ENCODE peak calls at places on chromosomes 12 and 14, in nine cellular contexts. S, Y, C, L, X, F, A, U and G are unnamed samples.
A peak's percentile ranks its signal among the peaks of the same experiment; 100 is the strongest.

GRCh38 chr14:104353921-104354701 is 215.7 kb downstream of the KIF26A start:
- DNase-seq in X (no peak), L (peak; percentile 69), S (no peak), F (no peak), Y (no peak), C (no peak), A (no peak), U (no peak), G (no peak)

GRCh38 chr12:107402041-107403022 is 283.3 kb upstream of the PWP1 start:
- DNase-seq in X (peak; percentile 65), S (peak; percentile 32), U (peak; percentile 32), L (peak; percentile 47), A (peak; percentile 49), Y (peak; percentile 83), F (peak; percentile 78), C (peak; percentile 69), G (peak; percentile 94)

GRCh38 chr12:67362526-67362925 is 93.4 kb downstream of the CAND1 start:
- DNase-seq in S (no peak), X (no peak), U (peak; percentile 39), Y (no peak), L (no peak), C (no peak), A (no peak), F (no peak), G (no peak)

GRCh38 chr14:35369701-35370191 is 34.8 kb downstream of the NFKBIA start:
- DNase-seq in A (peak; percentile 76), C (no peak), X (peak; percentile 46), L (no peak), S (no peak), Y (no peak), F (peak; percentile 44), U (no peak), G (no peak)

GRCh38 chr12:26360062-26360461 is 164.7 kb downstream of the SSPN start:
- DNase-seq in F (no peak), U (no peak), X (no peak), S (no peak), Y (no peak), A (no peak), C (no peak), L (no peak), G (no peak)

GRCh38 chr12:131116437-131117117 is 162.9 kb downstream of the ADGRD1 start:
- DNase-seq in Y (peak; percentile 72), F (peak; percentile 75), C (no peak), X (no peak), A (no peak), S (no peak), U (no peak), L (no peak), G (peak; percentile 72)

GRCh38 chr12:29103539-29103974 is 45.5 kb upstream of the FAR2 start:
- DNase-seq in S (peak; percentile 81), C (no peak), U (no peak), X (no peak), A (no peak), Y (no peak), L (no peak), F (no peak), G (no peak)

GRCh38 chr14:91303091-91303923 is 58.8 kb upstream of the GPR68 start:
- DNase-seq in F (peak; percentile 12), C (peak; percentile 49), Y (peak; percentile 97), A (no peak), X (no peak), U (peak; percentile 96), S (peak; percentile 84), L (peak; percentile 38), G (peak; percentile 98)

GRCh38 chr12:27988594-27989233 is 16.2 kb upstream of the PTHLH start:
- DNase-seq in L (no peak), A (no peak), S (no peak), F (no peak), X (no peak), C (no peak), Y (no peak), U (no peak), G (no peak)

GRCh38 chr12:111529424-111530368 is 69.4 kb downstream of the ATXN2 start:
- DNase-seq in L (peak; percentile 73), A (no peak), Y (peak; percentile 66), X (peak; percentile 56), C (peak; percentile 34), S (peak; percentile 65), U (peak; percentile 75), F (peak; percentile 72), G (peak; percentile 84)

GRCh38 chr12:12172106-12172511 is 94.7 kb downstream of the LRP6 start:
- DNase-seq in F (peak; percentile 46), C (no peak), A (peak; percentile 41), U (no peak), S (no peak), Y (no peak), L (peak; percentile 9), X (peak; percentile 70), G (no peak)

GRCh38 chr12:6273931-6274687 is 36.4 kb upstream of the PLEKHG6 start:
- DNase-seq in U (peak; percentile 2), F (no peak), X (no peak), L (peak; percentile 93), C (no peak), S (no peak), Y (peak; percentile 77), A (no peak), G (peak; percentile 48)

GRCh38 chr12:54526800-54527630 is 22.4 kb upstream of the PDE1B start:
- DNase-seq in A (no peak), X (peak; percentile 5), C (peak; percentile 53), U (peak; percentile 59), Y (peak; percentile 82), S (peak; percentile 42), L (peak; percentile 40), F (peak; percentile 50), G (peak; percentile 93)

GRCh38 chr14:103563089-103563620 is 395 bp downstream of the COA8 start:
- DNase-seq in U (peak; percentile 79), C (peak; percentile 42), F (no peak), A (no peak), X (no peak), L (no peak), S (no peak), Y (no peak), G (peak; percentile 80)

GRCh38 chr14:78530078-78530477 is 359.9 kb downstream of the NRXN3 start:
- DNase-seq in S (peak; percentile 62), A (no peak), Y (peak; percentile 88), C (no peak), U (peak; percentile 29), X (peak; percentile 10), L (no peak), F (peak; percentile 41), G (peak; percentile 78)

GRCh38 chr12:108117163-108117849 is 11.8 kb upstream of the WSCD2 start:
- DNase-seq in A (peak; percentile 56), C (no peak), F (no peak), S (no peak), Y (no peak), U (peak; percentile 91), L (no peak), X (no peak), G (peak; percentile 43)

GRCh38 chr12:14900521-14901227 is 15.0 kb upstream of the MGP start:
- DNase-seq in U (no peak), A (no peak), L (no peak), C (no peak), Y (no peak), S (no peak), X (no peak), F (no peak), G (no peak)

GRCh38 chr12:2819810-2820209 is 7.3 kb downstream of the ITFG2 start:
- DNase-seq in L (no peak), C (no peak), S (no peak), U (no peak), A (no peak), F (no peak), X (no peak), Y (no peak), G (no peak)
- H3K36me3 ChIP-seq in L (peaks cover 7% of the 10 kb centered on the region), C (peaks cover 11% of the 10 kb centered on the region), S (peaks cover 80% of the 10 kb centered on the region), U (peaks cover 64% of the 10 kb centered on the region), A (peaks cover 36% of the 10 kb centered on the region), F (peaks cover 5% of the 10 kb centered on the region), X (peaks cover 8% of the 10 kb centered on the region), Y (no peaks in the 10 kb centered on the region), G (peaks cover 30% of the 10 kb centered on the region)

GRCh38 chr14:61280092-61280525 is 1.0 kb downstream of the TMEM30B start:
- DNase-seq in C (no peak), F (no peak), A (no peak), S (no peak), U (no peak), Y (no peak), L (no peak), X (no peak), G (no peak)
- H3K4me2 ChIP-seq in C (no peak overlapping the region), F (no peak overlapping the region), A (peak overlapping the region; percentile 99), S (no peak overlapping the region), U (no peak overlapping the region), Y (peak overlapping the region; percentile 77), L (peak overlapping the region; percentile 23), X (peak overlapping the region; percentile 78), G (peak overlapping the region; percentile 72)

GRCh38 chr12:48997719-48998496 is 1.3 kb downstream of the DDN start:
- DNase-seq in S (no peak), Y (peak; percentile 65), L (no peak), F (no peak), C (no peak), U (peak; percentile 79), X (no peak), A (no peak), G (peak; percentile 74)
- TF ChIP-seq EZH2 in S (no peak), Y (peak; percentile 59), L (peak; percentile 63), F (no peak), C (no peak), U (no peak), X (peak; percentile 87), A (no peak), G (peak; percentile 71)

GRCh38 chr12:121000530-121000929 is 15.8 kb downstream of the C12orf43 start:
- DNase-seq in F (no peak), X (no peak), Y (no peak), C (no peak), S (peak; percentile 24), A (no peak), U (no peak), L (no peak), G (no peak)

GRCh38 chr12:121001841-121002483 is 14.3 kb downstream of the C12orf43 start:
- DNase-seq in U (no peak), Y (no peak), X (no peak), C (no peak), S (no peak), A (no peak), L (peak; percentile 26), F (no peak), G (no peak)

GRCh38 chr12:120999191-121000120 is 16.8 kb downstream of the C12orf43 start:
- DNase-seq in U (peak; percentile 47), L (no peak), F (peak; percentile 38), X (peak; percentile 54), S (no peak), A (no peak), Y (peak; percentile 10), C (no peak), G (peak; percentile 89)

GRCh38 chr12:121003650-121004049 is 12.6 kb downstream of the C12orf43 start:
- DNase-seq in C (no peak), Y (peak; percentile 40), A (no peak), X (no peak), S (no peak), L (no peak), F (no peak), U (no peak), G (peak; percentile 73)

DNA sequence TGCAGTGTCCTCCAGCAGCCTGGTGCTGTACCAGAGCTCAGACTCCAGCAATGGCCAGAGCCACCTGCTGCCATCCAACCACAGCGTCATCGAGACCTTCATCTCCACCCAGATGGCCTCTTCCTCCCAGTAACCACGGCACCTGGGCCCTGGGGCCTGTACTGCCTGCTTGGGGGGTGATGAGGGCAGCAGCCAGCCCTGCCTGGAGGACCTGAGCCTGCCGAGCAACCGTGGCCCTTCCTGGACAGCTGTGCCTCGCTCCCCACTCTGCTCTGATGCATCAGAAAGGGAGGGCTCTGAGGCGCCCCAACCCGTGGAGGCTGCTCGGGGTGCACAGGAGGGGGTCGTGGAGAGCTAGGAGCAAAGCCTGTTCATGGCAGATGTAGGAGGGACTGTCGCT is 15.2 kb downstream of the C12orf43 start:
- DNase-seq in Y (no peak), X (no peak), S (peak; percentile 60), C (no peak), U (no peak), A (no peak), L (no peak), F (no peak), G (no peak)
- H3K36me3 ChIP-seq in Y (no peaks in the 10 kb centered on the region), X (peaks cover 5% of the 10 kb centered on the region), S (peaks cover 27% of the 10 kb centered on the region), C (peaks cover 14% of the 10 kb centered on the region), U (peaks cover 26% of the 10 kb centered on the region), A (peaks cover 10% of the 10 kb centered on the region), L (peaks cover 3% of the 10 kb centered on the region), F (peaks cover under 1% of the 10 kb centered on the region), G (peaks cover 15% of the 10 kb centered on the region)